ENCODE peak calls at places on chromosome 6, in four cellular contexts. I is IMR-90, D is K562, F is HEK293T. K is an unnamed sample.

GRCh38 chr6:23981923-23982322 is 144.1 kb upstream of the NRSN1 start:
- DNase-seq in F (no peak), D (no peak), I (no peak), K (no peak)

GRCh38 chr6:32327103-32327502 is 44.6 kb downstream of the TSBP1 start:
- DNase-seq in F (no peak), D (no peak), I (no peak), K (no peak)

GRCh38 chr6:42224222-42225042 is 6.8 kb upstream of the MRPS10 start:
- DNase-seq in D (peak; percentile 50), F (no peak), I (peak; percentile 97), K (peak; percentile 88)

GRCh38 chr6:149212892-149213786 is 104.4 kb upstream of the TAB2 start:
- DNase-seq in I (no peak), D (no peak), F (no peak), K (no peak)

GRCh38 chr6:10725716-10726115 is 2.8 kb downstream of the TMEM14C start:
- DNase-seq in D (peak; percentile 29), I (no peak), F (no peak), K (no peak)

GRCh38 chr6:112827793-112828192 is 480.7 kb downstream of the RFPL4B start:
- DNase-seq in D (no peak), F (no peak), I (no peak), K (no peak)

GRCh38 chr6:167058261-167058660 is 59.1 kb downstream of the CEP43 start:
- DNase-seq in I (no peak), D (no peak), F (no peak), K (no peak)

GRCh38 chr6:1636272-1636825 is 26.6 kb downstream of the FOXC1 start:
- DNase-seq in D (no peak), F (no peak), I (no peak), K (no peak)

GRCh38 chr6:37316071-37316470 is 37.7 kb upstream of the RNF8 start:
- DNase-seq in D (no peak), F (no peak), I (no peak), K (no peak)

GRCh38 chr6:17490724-17491123 is 97.3 kb downstream of the CAP2 start:
- DNase-seq in F (no peak), D (no peak), I (no peak), K (no peak)

GRCh38 chr6:165184192-165184979 is 125.0 kb downstream of the C6orf118 start:
- DNase-seq in I (no peak), F (no peak), D (no peak), K (no peak)

GRCh38 chr6:161618816-161619454 is 345.1 kb upstream of the AGPAT4 start:
- DNase-seq in I (no peak), D (peak; percentile 51), F (peak; percentile 72), K (peak; percentile 80)

GRCh38 chr6:167098825-167099225 is 24.1 kb upstream of the CCR6 start:
- DNase-seq in D (no peak), F (no peak), I (no peak), K (no peak)

GRCh38 chr6:38599261-38599660 is 40.5 kb downstream of the BTBD9 start:
- DNase-seq in I (no peak), F (no peak), D (no peak), K (no peak)

GRCh38 chr6:159038914-159039884 is 5.6 kb downstream of the TAGAP start:
- DNase-seq in I (peak; percentile 38), F (no peak), D (no peak), K (no peak)

GRCh38 chr6:45947807-45948206 is 67.9 kb downstream of the CLIC5 start:
- DNase-seq in F (no peak), D (no peak), I (no peak), K (no peak)

GRCh38 chr6:94272327-94272726 is 853.0 kb upstream of the EPHA7 start:
- DNase-seq in I (no peak), D (no peak), F (no peak), K (no peak)

GRCh38 chr6:68652117-68652536 is 17.0 kb downstream of the ADGRB3 start:
- DNase-seq in F (peak; percentile 22), D (peak; percentile 86), I (no peak), K (no peak)

GRCh38 chr6:38143191-38144154 is 323.9 kb downstream of the ZFAND3 start:
- DNase-seq in F (no peak), D (no peak), I (no peak), K (no peak)

GRCh38 chr6:69796081-69796626 is 656 bp downstream of the LMBRD1 start:
- DNase-seq in F (peak; percentile 20), D (peak; percentile 66), I (peak; percentile 45), K (peak; percentile 23)

GRCh38 chr6:156348376-156348775 is 428.8 kb upstream of the ARID1B start:
- DNase-seq in I (peak; percentile 5), F (no peak), D (no peak), K (no peak)

GRCh38 chr6:159074866-159075265 is 30.1 kb upstream of the TAGAP start:
- DNase-seq in D (no peak), F (no peak), I (no peak), K (no peak)

GRCh38 chr6:159252955-159253508 is 83.8 kb downstream of the FNDC1 start:
- DNase-seq in F (peak; percentile 78), D (peak; percentile 53), I (peak; percentile 45), K (peak; percentile 32)

GRCh38 chr6:149347067-149347466 is 29.6 kb downstream of the TAB2 start:
- DNase-seq in F (no peak), I (no peak), D (no peak), K (no peak)

GRCh38 chr6:29649701-29650673 is 6.9 kb upstream of the MOG start:
- DNase-seq in D (peak; percentile 99), I (peak; percentile 94), F (peak; percentile 96), K (peak; percentile 94)

GRCh38 chr6:112357801-112358200 is 10.7 kb downstream of the RFPL4B start:
- DNase-seq in I (peak; percentile 73), D (no peak), F (no peak), K (no peak)

GRCh38 chr6:125750692-125751333 is 1.4 kb downstream of the HEY2 start:
- DNase-seq in I (no peak), F (no peak), D (no peak), K (no peak)

GRCh38 chr6:125749112-125749863 is at the start of gene HEY2:
- DNase-seq in I (peak; percentile 81), F (peak; percentile 96), D (peak; percentile 94), K (peak; percentile 72)

GRCh38 chr6:125751334-125751916 is 2.0 kb downstream of the HEY2 start:
- DNase-seq in F (no peak), I (no peak), D (no peak), K (no peak)

GRCh38 chr6:125748534-125749111 is 809 bp upstream of the HEY2 start:
- DNase-seq in I (peak; percentile 10), F (peak; percentile 29), D (peak; percentile 40), K (no peak)

GRCh38 chr6:125749864-125750691 is 646 bp downstream of the HEY2 start:
- DNase-seq in F (peak; percentile 39), D (peak; percentile 24), I (no peak), K (no peak)
- TF ChIP-seq BHLHE40 in F (no peak), D (no peak), I (no peak), K (no peak)

GRCh38 chr6:85192186-85192585 is 257.7 kb upstream of the NT5E start:
- DNase-seq in D (no peak), I (peak; percentile 31), F (no peak), K (no peak)
- TF ChIP-seq BHLHE40 in D (no peak), I (no peak), F (no peak), K (no peak)

DNA sequence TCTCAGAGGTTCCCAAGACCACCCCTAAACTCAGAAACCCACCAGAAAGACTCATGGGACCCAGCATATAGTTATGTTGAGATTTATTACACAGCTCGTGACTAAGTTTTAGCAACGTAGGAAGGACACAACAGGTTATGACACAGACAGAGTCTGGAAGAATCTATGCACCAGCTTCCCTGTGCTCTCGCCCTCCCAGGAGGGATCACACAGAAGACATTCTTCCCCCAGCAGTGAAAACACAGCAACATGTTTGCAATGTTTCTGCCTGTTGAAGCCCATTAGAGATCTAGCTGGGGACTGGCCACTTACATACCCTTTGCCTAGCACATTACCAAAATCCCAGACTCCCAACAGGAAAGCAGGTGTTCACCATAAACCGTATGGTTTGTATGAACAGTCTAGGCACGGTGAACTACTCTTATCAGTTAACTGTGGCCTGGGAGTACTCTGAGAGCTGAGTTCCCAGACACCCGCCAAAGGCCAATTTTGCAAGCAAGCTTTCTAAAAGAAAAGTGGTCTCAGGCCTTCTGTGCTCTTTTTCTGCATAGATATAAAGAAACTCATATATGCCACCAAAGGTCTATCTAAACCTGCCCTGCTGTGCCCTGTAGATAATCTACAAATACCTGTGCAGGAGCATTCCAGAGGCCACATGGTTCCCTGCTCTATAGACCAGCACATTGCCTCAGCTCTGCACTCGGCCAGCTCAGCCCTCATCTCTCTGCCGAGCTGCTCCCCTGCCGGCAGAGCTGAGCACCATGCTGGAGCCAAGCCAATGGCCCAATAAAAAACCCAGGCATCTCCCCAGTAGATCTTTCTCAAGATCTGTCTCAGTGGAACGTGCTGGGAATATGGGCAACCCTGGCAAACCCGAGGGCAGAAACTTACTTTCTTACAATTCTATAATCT is 69.6 kb upstream of the SMIM28 start:
- DNase-seq in D (peak; percentile 16), I (no peak), F (peak; percentile 72), K (no peak)
- TF ChIP-seq BHLHE40 in D (no peak), I (no peak), F (no peak), K (no peak)

GRCh38 chr6:15044146-15044882 is 201.6 kb upstream of the JARID2 start:
- DNase-seq in F (no peak), I (peak; percentile 5), D (no peak), K (no peak)
- TF ChIP-seq BHLHE40 in F (no peak), I (no peak), D (no peak), K (no peak)

GRCh38 chr6:103215835-103216234 is 1643.9 kb downstream of the HACE1 start:
- DNase-seq in F (no peak), I (no peak), D (no peak), K (no peak)
- TF ChIP-seq BHLHE40 in F (no peak), I (no peak), D (no peak), K (no peak)

GRCh38 chr6:20540683-20541082 is 6.4 kb downstream of the CDKAL1 start:
- DNase-seq in D (no peak), F (peak; percentile 28), I (peak; percentile 17), K (no peak)
- TF ChIP-seq BHLHE40 in D (no peak), F (no peak), I (no peak), K (no peak)

GRCh38 chr6:72861059-72861458 is 239.2 kb downstream of the KCNQ5 start:
- DNase-seq in I (peak; percentile 19), D (no peak), F (no peak), K (no peak)

GRCh38 chr6:72863106-72863505 is 241.2 kb downstream of the KCNQ5 start:
- DNase-seq in I (no peak), D (no peak), F (no peak), K (no peak)

GRCh38 chr6:72864799-72865198 is 242.9 kb downstream of the KCNQ5 start:
- DNase-seq in D (no peak), F (no peak), I (no peak), K (no peak)

GRCh38 chr6:72864236-72864635 is 242.4 kb downstream of the KCNQ5 start:
- DNase-seq in I (no peak), D (no peak), F (no peak), K (no peak)

DNA sequence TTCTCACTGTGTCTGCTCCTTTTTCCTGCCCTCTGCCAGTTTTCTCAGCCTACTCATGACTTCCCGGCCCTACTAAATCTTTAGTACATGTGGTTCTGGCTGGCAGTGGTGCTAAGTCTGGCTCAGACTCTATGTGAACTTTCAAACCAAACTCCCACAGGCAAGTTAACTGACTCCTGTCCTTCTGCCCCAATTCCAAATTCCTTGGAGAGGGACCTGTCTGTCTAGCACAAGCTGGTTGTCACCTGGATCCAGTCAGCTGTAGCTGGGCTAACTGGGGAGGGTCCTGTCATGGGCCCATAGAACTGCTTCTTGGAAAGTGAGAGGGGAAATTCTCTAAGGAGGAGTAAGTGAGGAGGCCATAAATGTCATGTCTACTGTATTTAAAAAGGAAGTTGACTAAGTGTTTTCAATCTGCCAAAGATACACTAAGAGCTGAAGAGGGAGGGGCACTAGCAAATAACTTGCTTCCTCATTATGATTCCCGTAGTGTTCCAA is 240.1 kb downstream of the KCNQ5 start:
- DNase-seq in F (no peak), D (no peak), I (peak; percentile 57), K (no peak)
- TF ChIP-seq BHLHE40 in F (no peak), D (no peak), I (no peak), K (no peak)

K was measured in A549.